ENCODE peak calls at places on chromosomes 4 and X, in four cellular contexts. C is H1, X is HepG2, P is K562. I is an unnamed sample.

GRCh38 chr4:63020661-63021060 is 1388.6 kb downstream of the TECRL start:
- DNase-seq in X (no peak), C (no peak), P (no peak), I (no peak)

GRCh38 chr4:37767546-37767945 is 58.9 kb upstream of the PGM2 start:
- DNase-seq in P (no peak), X (peak; percentile 18), C (no peak), I (no peak)

GRCh38 chrX:12309040-12309732 is 170.9 kb downstream of the FRMPD4 start:
- DNase-seq in X (no peak), P (no peak), C (no peak), I (no peak)

GRCh38 chrX:47515941-47516649 is 33.1 kb upstream of the ZNF41 start:
- DNase-seq in C (no peak), X (no peak), P (no peak), I (no peak)

GRCh38 chrX:40922307-40922706 is 162.9 kb upstream of the USP9X start:
- DNase-seq in C (no peak), X (peak; percentile 45), P (peak; percentile 31), I (peak; percentile 56)

GRCh38 chr4:151804821-151805220 is 44.0 kb upstream of the GATB start:
- DNase-seq in P (no peak), C (no peak), X (no peak), I (no peak)

GRCh38 chr4:137384476-137384875 is 147.8 kb downstream of the PCDH18 start:
- DNase-seq in X (no peak), C (no peak), P (no peak), I (no peak)

GRCh38 chr4:143667461-143667860 is 33.0 kb downstream of the FREM3 start:
- DNase-seq in C (no peak), X (no peak), P (no peak), I (no peak)

GRCh38 chr4:7530026-7530562 is 95.4 kb upstream of the PSAPL1 start:
- DNase-seq in P (no peak), C (no peak), X (no peak), I (no peak)

GRCh38 chr4:128768373-128768996 is 41.0 kb upstream of the JADE1 start:
- DNase-seq in X (no peak), C (no peak), P (no peak), I (no peak)

GRCh38 chrX:136214551-136214950 is 36.6 kb downstream of the MAP7D3 start:
- DNase-seq in C (no peak), P (no peak), X (peak; percentile 15), I (no peak)

GRCh38 chr4:589219-589963 is 13.3 kb upstream of the TMEM271 start:
- DNase-seq in P (no peak), C (no peak), X (no peak), I (no peak)

GRCh38 chrX:905828-906566 is 275.4 kb downstream of the SHOX start:
- DNase-seq in P (no peak), C (no peak), X (no peak), I (no peak)

GRCh38 chrX:41922125-41922521 is 1.2 kb downstream of the CASK start:
- DNase-seq in X (no peak), P (no peak), C (no peak), I (no peak)

GRCh38 chrX:110180928-110181310 is 137.0 kb downstream of the AMMECR1 start:
- DNase-seq in X (no peak), C (no peak), P (no peak), I (peak; percentile 47)

GRCh38 chr4:13627185-13627605 is 330 bp downstream of the BOD1L1 start:
- DNase-seq in C (no peak), X (no peak), P (no peak), I (no peak)

GRCh38 chr4:99754756-99755155 is 61.9 kb upstream of the DAPP1 start:
- DNase-seq in X (no peak), P (no peak), C (no peak), I (no peak)

GRCh38 chrX:40097492-40098263 is at the start of gene BCOR:
- DNase-seq in C (no peak), X (no peak), P (peak; percentile 60), I (no peak)

GRCh38 chrX:19544693-19545305 is 29.5 kb upstream of the MAP3K15 start:
- DNase-seq in P (peak; percentile 50), X (peak; percentile 34), C (no peak), I (peak; percentile 16)

GRCh38 chr4:124483043-124483906 is 229.3 kb downstream of the ANKRD50 start:
- DNase-seq in X (no peak), C (no peak), P (no peak), I (no peak)

GRCh38 chrX:25076941-25077500 is 61.3 kb upstream of the ARX start:
- DNase-seq in P (no peak), C (no peak), X (no peak), I (no peak)

GRCh38 chrX:133609151-133609550 is 193.9 kb upstream of the GPC4 start:
- DNase-seq in C (no peak), P (no peak), X (no peak), I (no peak)

GRCh38 chr4:141786921-141787320 is 150.5 kb downstream of the IL15 start:
- DNase-seq in X (no peak), P (no peak), C (no peak), I (no peak)

GRCh38 chr4:134695433-134695832 is 493.8 kb upstream of the PABPC4L start:
- DNase-seq in P (no peak), X (no peak), C (no peak), I (no peak)

GRCh38 chr4:53365121-53365485 is 758 bp downstream of the SCFD2 start:
- DNase-seq in X (peak; percentile 11), P (peak; percentile 19), C (no peak), I (no peak)

GRCh38 chr4:168070903-168071302 is 21.4 kb upstream of the ANXA10 start:
- DNase-seq in P (no peak), C (no peak), X (no peak), I (no peak)

GRCh38 chr4:144449623-144450022 is 196.3 kb upstream of the HHIP start:
- DNase-seq in P (no peak), C (no peak), X (no peak), I (no peak)

GRCh38 chrX:135973025-135973547 is 702 bp downstream of the MMGT1 start:
- DNase-seq in X (no peak), P (peak; percentile 12), C (no peak), I (no peak)

GRCh38 chr4:183266386-183266785 is 53.7 kb downstream of the CLDN22 start:
- DNase-seq in C (no peak), P (no peak), X (no peak), I (no peak)

DNA sequence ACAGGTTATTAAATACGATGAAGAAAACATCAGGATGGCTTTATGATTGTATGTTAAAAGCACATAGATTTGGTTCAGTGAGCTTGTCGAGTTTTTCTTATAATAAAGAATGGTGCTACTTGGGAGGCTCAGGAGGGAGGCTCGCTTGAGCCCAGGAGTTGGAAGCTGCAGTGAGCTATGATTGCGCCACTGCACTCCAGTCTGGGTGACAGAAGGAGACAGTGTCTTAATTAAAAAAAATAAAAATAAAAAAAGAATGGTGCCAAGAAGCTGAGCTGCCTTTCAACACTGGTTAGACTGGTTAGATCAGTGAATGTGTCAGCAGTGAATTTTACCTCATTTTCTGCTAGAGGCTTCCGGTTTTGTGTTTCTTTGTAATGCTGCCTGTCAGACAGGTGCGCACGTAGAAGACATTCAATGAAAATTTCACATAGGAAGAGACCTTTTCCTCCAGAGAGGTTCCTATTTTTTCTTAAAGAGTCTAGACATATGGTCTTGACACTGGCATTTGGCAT is 15.1 kb upstream of the ARSF start:
- DNase-seq in P (no peak), X (no peak), C (no peak), I (no peak)
- TF ChIP-seq FOSL1 in P (no peak), X (no peak), C (no peak), I (no peak)

GRCh38 chr4:77146426-77147399 is 10.3 kb upstream of the CCNG2 start:
- DNase-seq in C (no peak), X (no peak), P (no peak), I (no peak)
- TF ChIP-seq FOSL1 in C (no peak), X (no peak), P (peak; percentile 73), I (no peak)

GRCh38 chr4:170491981-170492380 is 402.2 kb upstream of the AADAT start:
- DNase-seq in P (no peak), X (no peak), C (no peak), I (no peak)
- TF ChIP-seq FOSL1 in P (no peak), X (no peak), C (no peak), I (no peak)

GRCh38 chrX:17375631-17376380 is 806 bp downstream of the NHS start:
- DNase-seq in C (no peak), X (no peak), P (no peak), I (no peak)

GRCh38 chrX:17377047-17377692 is 2.2 kb downstream of the NHS start:
- DNase-seq in X (no peak), P (no peak), C (no peak), I (peak; percentile 40)

GRCh38 chrX:17375361-17375630 is 296 bp downstream of the NHS start:
- DNase-seq in X (no peak), P (no peak), C (no peak), I (no peak)

GRCh38 chrX:17377795-17378194 is 2.8 kb downstream of the NHS start:
- DNase-seq in C (no peak), P (no peak), X (no peak), I (no peak)

GRCh38 chrX:17376381-17377046 is 1.5 kb downstream of the NHS start:
- DNase-seq in X (no peak), C (no peak), P (no peak), I (no peak)
- TF ChIP-seq FOSL1 in X (no peak), C (no peak), P (no peak), I (no peak)

GRCh38 chr4:5759236-5760075 is 48.5 kb downstream of the EVC start:
- DNase-seq in X (no peak), C (no peak), P (no peak), I (no peak)

GRCh38 chr4:5757536-5757935 is 46.5 kb downstream of the EVC start:
- DNase-seq in X (no peak), P (no peak), C (no peak), I (no peak)

GRCh38 chr4:5757954-5758353 is 47.0 kb downstream of the EVC start:
- DNase-seq in X (no peak), P (no peak), C (no peak), I (no peak)

GRCh38 chr4:5760246-5760645 is 49.2 kb downstream of the EVC start:
- DNase-seq in X (no peak), P (no peak), C (no peak), I (no peak)

DNA sequence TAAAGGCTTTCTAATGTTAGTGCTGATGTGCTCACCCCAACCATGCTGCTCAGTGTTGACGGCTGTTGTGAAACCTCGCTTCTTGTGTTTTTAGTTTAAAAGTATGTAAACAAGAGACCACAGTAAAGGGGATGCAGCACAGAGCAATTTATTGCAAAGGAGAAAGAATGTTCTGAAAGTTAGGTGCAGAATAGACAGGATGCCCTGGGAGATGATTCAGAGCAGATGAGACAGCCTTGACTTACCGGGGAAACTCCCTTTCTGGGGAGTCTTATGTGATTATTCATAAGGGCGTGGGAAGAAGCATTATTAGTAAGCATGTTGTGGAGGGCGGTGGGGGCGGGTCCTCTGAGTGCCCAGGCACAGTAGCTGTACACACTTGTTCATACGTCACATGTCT is 47.7 kb downstream of the EVC start:
- DNase-seq in P (no peak), X (no peak), C (no peak), I (peak; percentile 77)
- TF ChIP-seq FOSL1 in P (no peak), X (no peak), C (no peak), I (peak; percentile 87)

GRCh38 chr4:73869130-73870055 is at the start of gene CXCL1:
- DNase-seq in X (no peak), P (peak; percentile 48), C (no peak), I (no peak)
- TF ChIP-seq FOSL1 in X (no peak), P (no peak), C (no peak), I (no peak)